ENCODE peak calls at places on chromosome 18, in four cellular contexts. C is H9, K is H1, E is trophoblast cell. G is an unnamed sample.
A peak's percentile ranks its signal among the peaks of the same experiment; 100 is the strongest.

GRCh38 chr18:76951600-76952247 is 129.4 kb downstream of the ZNF236 start:
- DNase-seq in E (no peak), K (no peak), C (no peak), G (no peak)

GRCh38 chr18:59686260-59686659 is 11.0 kb downstream of the CCBE1 start:
- DNase-seq in C (no peak), K (no peak), E (no peak), G (no peak)

GRCh38 chr18:36153771-36154170 is 24.1 kb downstream of the ELP2 start:
- DNase-seq in K (no peak), C (no peak), E (no peak), G (no peak)

GRCh38 chr18:41767960-41768359 is 187.1 kb upstream of the PIK3C3 start:
- DNase-seq in C (no peak), E (no peak), K (no peak), G (no peak)

GRCh38 chr18:22559414-22560282 is 141.9 kb upstream of the CTAGE1 start:
- DNase-seq in C (peak; percentile 48), K (no peak), E (peak; percentile 51), G (peak; percentile 48)

GRCh38 chr18:48037481-48038271 is 107.2 kb upstream of the SMAD2 start:
- DNase-seq in C (peak; percentile 69), K (no peak), E (no peak), G (no peak)

GRCh38 chr18:59605633-59606192 is 91.5 kb downstream of the CCBE1 start:
- DNase-seq in E (no peak), K (no peak), C (no peak), G (no peak)

GRCh38 chr18:35060092-35060491 is 18.9 kb downstream of the MAPRE2 start:
- DNase-seq in C (no peak), K (no peak), E (no peak), G (no peak)

GRCh38 chr18:22470511-22471181 is 52.9 kb upstream of the CTAGE1 start:
- DNase-seq in C (no peak), K (no peak), E (peak; percentile 13), G (no peak)

GRCh38 chr18:62977512-62977911 is 262.2 kb downstream of the PHLPP1 start:
- DNase-seq in K (no peak), C (no peak), E (no peak), G (no peak)

GRCh38 chr18:8548186-8548585 is 61.1 kb upstream of the RAB12 start:
- DNase-seq in E (no peak), K (no peak), C (no peak), G (no peak)

GRCh38 chr18:56789004-56789888 is 138.1 kb downstream of the WDR7 start:
- DNase-seq in E (peak; percentile 4), C (peak; percentile 59), K (no peak), G (no peak)

GRCh38 chr18:74360852-74361640 is 45.4 kb downstream of the C18orf63 start:
- DNase-seq in C (no peak), E (no peak), K (no peak), G (no peak)

GRCh38 chr18:23504720-23505119 is 1.4 kb downstream of the RMC1 start:
- DNase-seq in C (no peak), K (no peak), E (no peak), G (no peak)

GRCh38 chr18:45806226-45806625 is 19.2 kb upstream of the SIGLEC15 start:
- DNase-seq in C (no peak), K (no peak), E (no peak), G (no peak)

GRCh38 chr18:45962461-45962860 is 4.7 kb downstream of the EPG5 start:
- DNase-seq in C (no peak), E (peak; percentile 71), K (no peak), G (no peak)

GRCh38 chr18:32920796-32921787 is 148.3 kb upstream of the KLHL14 start:
- DNase-seq in E (peak; percentile 18), K (no peak), C (no peak), G (no peak)

GRCh38 chr18:30687501-30687900 is 355.0 kb downstream of the DSC3 start:
- DNase-seq in K (no peak), E (no peak), C (no peak), G (no peak)

GRCh38 chr18:35407871-35408481 is 30.8 kb upstream of the ZNF396 start:
- DNase-seq in E (peak; percentile 39), K (no peak), C (no peak), G (peak; percentile 56)

GRCh38 chr18:63575680-63576079 is 11.5 kb upstream of the SERPINB13 start:
- DNase-seq in E (no peak), C (no peak), K (no peak), G (no peak)

GRCh38 chr18:51107082-51107481 is 77.1 kb downstream of the SMAD4 start:
- DNase-seq in K (no peak), C (no peak), E (no peak), G (no peak)

GRCh38 chr18:78935406-78935805 is 44.2 kb upstream of the SALL3 start:
- DNase-seq in K (no peak), C (no peak), E (no peak), G (no peak)

GRCh38 chr18:3151379-3152264 is 68.1 kb downstream of the MYOM1 start:
- DNase-seq in C (no peak), K (no peak), E (peak; percentile 9), G (peak; percentile 12)

GRCh38 chr18:13136689-13137040 is 81.9 kb upstream of the LDLRAD4 start:
- DNase-seq in E (no peak), C (peak; percentile 58), K (no peak), G (no peak)

GRCh38 chr18:10057808-10058791 is 144.3 kb downstream of the VAPA start:
- DNase-seq in E (no peak), C (no peak), K (no peak), G (no peak)

GRCh38 chr18:10060469-10060782 is 146.6 kb downstream of the VAPA start:
- DNase-seq in C (no peak), E (no peak), K (no peak), G (no peak)

GRCh38 chr18:10061566-10061965 is 147.8 kb downstream of the VAPA start:
- DNase-seq in K (no peak), E (no peak), C (no peak), G (no peak)

GRCh38 chr18:10057401-10057800 is 143.6 kb downstream of the VAPA start:
- DNase-seq in K (no peak), E (no peak), C (no peak), G (no peak)

DNA sequence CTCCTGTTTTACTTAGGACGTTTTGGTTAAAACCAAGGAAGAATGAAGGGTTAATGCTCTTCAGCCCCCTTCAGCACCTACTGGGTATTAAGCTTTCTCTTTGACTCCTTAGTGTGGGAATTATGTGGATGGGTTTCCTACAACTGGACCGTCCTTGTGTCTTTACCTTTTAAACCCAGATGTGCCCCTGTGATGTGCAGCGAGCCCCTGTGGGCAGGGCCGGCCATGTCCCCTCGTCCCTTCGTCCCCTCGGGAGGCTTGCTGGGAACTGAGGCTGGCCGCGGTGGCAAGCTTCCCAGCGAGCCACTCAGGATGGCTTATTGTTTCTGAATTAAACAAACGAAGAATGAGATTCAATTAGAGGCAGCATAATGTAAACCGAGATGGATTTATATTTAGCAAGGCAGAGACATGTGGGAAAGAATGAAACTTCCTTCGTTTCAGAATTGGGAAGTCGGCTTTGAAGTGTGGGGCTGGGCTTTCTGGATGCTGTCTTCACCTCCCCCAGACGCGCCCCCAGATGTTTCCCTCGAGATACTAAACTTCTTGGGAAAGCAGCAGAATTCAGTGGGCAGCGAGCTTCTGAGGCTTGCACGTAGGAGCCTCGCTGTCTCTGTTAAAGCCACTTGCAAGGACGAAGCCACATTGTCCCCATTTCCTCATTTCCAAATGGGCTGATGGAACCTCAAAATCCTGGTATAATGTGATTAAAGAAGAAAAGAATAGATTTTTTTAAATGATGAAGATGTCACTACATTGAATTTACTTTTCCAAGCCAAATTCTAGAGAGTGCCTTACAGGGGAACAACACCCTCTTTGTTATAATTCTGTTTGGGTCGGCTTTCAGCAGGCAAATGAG is 146.0 kb downstream of the VAPA start:
- DNase-seq in C (no peak), K (no peak), E (no peak), G (no peak)
- H2BK12ac ChIP-seq in C (no peak overlapping the region), K (no peak overlapping the region), E (no peak overlapping the region), G (no peak overlapping the region)

DNA sequence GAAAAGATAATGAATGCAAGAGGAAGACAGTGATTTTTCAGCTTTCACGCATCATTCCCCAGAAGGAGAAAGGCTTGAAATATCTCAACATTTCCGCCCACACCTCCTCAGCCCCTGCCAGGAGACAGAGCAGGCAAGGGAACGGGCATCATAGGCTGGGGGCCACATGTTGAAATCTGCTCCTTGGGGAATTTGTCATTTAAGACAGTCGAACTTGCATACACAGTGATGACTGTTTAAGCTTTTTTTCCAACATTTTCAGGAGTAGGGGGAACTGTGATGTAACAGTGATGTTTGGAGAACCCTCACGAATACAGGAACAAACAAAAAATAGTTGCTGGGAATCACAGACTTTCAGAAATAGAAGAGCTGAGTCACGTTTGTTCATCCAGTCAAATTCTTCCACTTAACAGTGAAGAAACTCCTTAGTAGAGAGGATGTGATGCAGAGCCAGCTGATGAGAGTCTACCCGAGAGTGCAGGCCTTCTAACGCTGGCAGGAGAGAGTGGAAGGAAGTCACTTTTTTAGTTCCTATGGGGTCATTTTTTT is 266.8 kb downstream of the ALPK2 start:
- DNase-seq in E (no peak), C (no peak), K (no peak), G (no peak)
- H3K27ac ChIP-seq in E (no peak overlapping the region), C (no peak overlapping the region), K (no peak overlapping the region), G (no peak overlapping the region)

GRCh38 chr18:24841536-24841935 is 381.1 kb downstream of the HRH4 start:
- DNase-seq in K (no peak), C (no peak), E (no peak), G (no peak)
- H4K91ac ChIP-seq in K (no peak overlapping the region), C (no peak overlapping the region), E (no peak overlapping the region), G (no peak overlapping the region)

GRCh38 chr18:61948842-61949438 is 56.1 kb upstream of the RNF152 start:
- DNase-seq in E (no peak), C (no peak), K (no peak), G (no peak)
- H2BK12ac ChIP-seq in E (peak overlapping the region; percentile 70), C (no peak overlapping the region), K (no peak overlapping the region), G (no peak overlapping the region)

DNA sequence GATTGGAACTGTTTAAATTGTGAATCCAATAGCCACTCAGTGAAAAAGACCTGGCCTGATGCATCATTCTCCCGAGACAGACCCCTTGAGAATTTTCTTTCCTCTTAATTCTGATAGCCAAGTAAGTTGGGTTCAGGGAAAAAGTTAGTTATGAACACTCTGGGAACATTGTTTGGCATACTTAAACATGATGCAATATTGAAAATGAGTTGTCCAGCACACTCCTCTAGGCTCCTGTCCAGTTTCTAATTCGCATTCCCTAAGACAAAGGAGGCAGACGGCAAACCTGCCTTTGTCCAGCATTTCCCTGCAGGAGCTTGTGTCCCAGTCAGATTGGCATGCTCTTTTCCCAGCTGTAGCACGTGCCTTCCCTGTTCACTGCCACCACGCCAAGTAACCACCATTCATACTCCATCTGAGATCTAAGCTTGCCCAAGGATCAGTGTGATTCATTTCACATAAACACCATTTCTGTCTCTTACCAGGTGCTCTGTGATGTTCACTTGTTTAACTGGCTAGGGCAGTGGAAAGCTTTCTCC is 149.9 kb upstream of the EPB41L3 start:
- DNase-seq in K (no peak), C (no peak), E (peak; percentile 18), G (no peak)
- H3K27ac ChIP-seq in K (no peak overlapping the region), C (no peak overlapping the region), E (no peak overlapping the region), G (no peak overlapping the region)

GRCh38 chr18:659597-659996 is 2.1 kb downstream of the TYMS start:
- DNase-seq in C (no peak), E (no peak), K (no peak), G (no peak)

GRCh38 chr18:655445-655844 is 2.0 kb upstream of the TYMS start:
- DNase-seq in E (no peak), C (no peak), K (no peak), G (no peak)

GRCh38 chr18:657998-658946 is 819 bp downstream of the TYMS start:
- DNase-seq in K (peak; percentile 61), E (peak; percentile 76), C (peak; percentile 92), G (peak; percentile 82)

GRCh38 chr18:658947-659533 is 1.6 kb downstream of the TYMS start:
- DNase-seq in K (no peak), C (no peak), E (no peak), G (no peak)

GRCh38 chr18:657311-657997 is at the start of gene TYMS:
- DNase-seq in C (peak; percentile 76), E (peak; percentile 38), K (no peak), G (peak; percentile 62)
- H4K91ac ChIP-seq in C (no peak within 1 kb of the TSS), E (peak within 1 kb of the TSS; percentile 94), K (peak within 1 kb of the TSS; percentile 98), G (no peak within 1 kb of the TSS)